ENCODE peak calls at places on chromosomes 4 and X, in four cellular contexts. A is NCI-H1092 treated with DMSO at 0.1 percent for 48 hours, N is T-helper 1 cell, Y is iPS-NIHi11. E is an unnamed sample.
A peak's percentile ranks its signal among the peaks of the same experiment; 100 is the strongest.

GRCh38 chr4:186441502-186441901 is 113.9 kb downstream of the MTNR1A start:
- DNase-seq in A (no peak), N (no peak), Y (no peak), E (no peak)

GRCh38 chr4:37715889-37716402 is 29.8 kb upstream of the RELL1 start:
- DNase-seq in A (no peak), N (no peak), Y (no peak), E (no peak)

GRCh38 chr4:139589619-139590018 is 33.6 kb upstream of the SETD7 start:
- DNase-seq in A (no peak), N (no peak), Y (no peak), E (no peak)

GRCh38 chr4:20253799-20254409 is 2.2 kb downstream of the SLIT2 start:
- DNase-seq in A (peak; percentile 39), N (no peak), Y (no peak), E (no peak)

GRCh38 chr4:128916832-128917231 is 107.3 kb downstream of the JADE1 start:
- DNase-seq in A (no peak), N (no peak), Y (no peak), E (no peak)

GRCh38 chr4:150209140-150209829 is 131.0 kb downstream of the DCLK2 start:
- DNase-seq in A (peak; percentile 45), N (no peak), Y (peak; percentile 65), E (no peak)

GRCh38 chrX:11341274-11342256 is 48.4 kb downstream of the AMELX start:
- DNase-seq in A (no peak), N (no peak), Y (no peak), E (peak; percentile 44)

GRCh38 chrX:455673-456072 is 69.0 kb upstream of the PPP2R3B start:
- DNase-seq in A (no peak), N (no peak), Y (no peak), E (no peak)

GRCh38 chr4:123867910-123868587 is 471.5 kb downstream of the SPRY1 start:
- DNase-seq in A (no peak), N (no peak), Y (no peak), E (no peak)

E was measured in BJ.